ENCODE peak calls at places on chromosomes 7 and 10, in six cellular contexts. One of them, this sample, is unnamed.

GRCh38 chr7:140176271-140176701 is 497 bp downstream of the KDM7A start:
- DNase-seq in spleen: no peak
- DNase-seq in heart right ventricle: no peak
- DNase-seq in lower lobe of right lung: peak
- DNase-seq in NB4: peak
- DNase-seq in GM10248: peak
- DNase-seq in this sample: peak

GRCh38 chr7:12855036-12855435 is 167.6 kb downstream of the ARL4A start:
- DNase-seq in spleen: no peak
- DNase-seq in heart right ventricle: no peak
- DNase-seq in lower lobe of right lung: no peak
- DNase-seq in NB4: no peak
- DNase-seq in GM10248: no peak
- DNase-seq in this sample: no peak

GRCh38 chr10:24866615-24867583 is 85.5 kb downstream of the PRTFDC1 start:
- DNase-seq in spleen: no peak
- DNase-seq in heart right ventricle: peak
- DNase-seq in lower lobe of right lung: peak
- DNase-seq in NB4: no peak
- DNase-seq in GM10248: no peak
- DNase-seq in this sample: no peak

GRCh38 chr7:101804642-101805401 is 12.6 kb upstream of the CUX1 start:
- DNase-seq in spleen: peak
- DNase-seq in heart right ventricle: no peak
- DNase-seq in lower lobe of right lung: no peak
- DNase-seq in NB4: no peak
- DNase-seq in GM10248: no peak
- DNase-seq in this sample: no peak

GRCh38 chr7:24891173-24891787 is 88.7 kb downstream of the OSBPL3 start:
- DNase-seq in spleen: no peak
- DNase-seq in heart right ventricle: no peak
- DNase-seq in lower lobe of right lung: no peak
- DNase-seq in NB4: no peak
- DNase-seq in GM10248: no peak
- DNase-seq in this sample: no peak

GRCh38 chr7:47435889-47436312 is 146.0 kb downstream of the TNS3 start:
- DNase-seq in spleen: no peak
- DNase-seq in heart right ventricle: peak
- DNase-seq in lower lobe of right lung: no peak
- DNase-seq in NB4: peak
- DNase-seq in GM10248: no peak
- DNase-seq in this sample: no peak

GRCh38 chr7:41003031-41003925 is 699.6 kb downstream of the INHBA start:
- DNase-seq in spleen: no peak
- DNase-seq in heart right ventricle: no peak
- DNase-seq in lower lobe of right lung: peak
- DNase-seq in NB4: peak
- DNase-seq in GM10248: peak
- DNase-seq in this sample: peak

GRCh38 chr10:88833722-88834121 is 17.9 kb downstream of the ANKRD22 start:
- DNase-seq in spleen: no peak
- DNase-seq in heart right ventricle: no peak
- DNase-seq in lower lobe of right lung: no peak
- DNase-seq in NB4: peak
- DNase-seq in GM10248: no peak
- DNase-seq in this sample: no peak

GRCh38 chr10:71094712-71095390 is 117.5 kb upstream of the UNC5B start:
- DNase-seq in spleen: no peak
- DNase-seq in heart right ventricle: no peak
- DNase-seq in lower lobe of right lung: no peak
- DNase-seq in NB4: no peak
- DNase-seq in GM10248: peak
- DNase-seq in this sample: peak

GRCh38 chr10:17910144-17910789 is 41.5 kb upstream of the SLC39A12 start:
- DNase-seq in spleen: no peak
- DNase-seq in heart right ventricle: peak
- DNase-seq in lower lobe of right lung: no peak
- DNase-seq in NB4: peak
- DNase-seq in GM10248: peak
- DNase-seq in this sample: peak

GRCh38 chr10:90023950-90024349 is 322.6 kb downstream of the KIF20B start:
- DNase-seq in spleen: no peak
- DNase-seq in heart right ventricle: no peak
- DNase-seq in lower lobe of right lung: no peak
- DNase-seq in NB4: no peak
- DNase-seq in GM10248: no peak
- DNase-seq in this sample: no peak

GRCh38 chr10:49666054-49666453 is 13.4 kb upstream of the C10orf53 start:
- DNase-seq in spleen: no peak
- DNase-seq in heart right ventricle: no peak
- DNase-seq in lower lobe of right lung: no peak
- DNase-seq in NB4: no peak
- DNase-seq in GM10248: no peak
- DNase-seq in this sample: no peak

GRCh38 chr7:123615344-123615743 is 13.7 kb downstream of the ASB15 start:
- DNase-seq in spleen: no peak
- DNase-seq in heart right ventricle: no peak
- DNase-seq in lower lobe of right lung: no peak
- DNase-seq in NB4: no peak
- DNase-seq in GM10248: no peak
- DNase-seq in this sample: no peak

GRCh38 chr10:77282163-77282562 is 355.4 kb downstream of the KCNMA1 start:
- DNase-seq in spleen: no peak
- DNase-seq in heart right ventricle: no peak
- DNase-seq in lower lobe of right lung: no peak
- DNase-seq in NB4: no peak
- DNase-seq in GM10248: no peak
- DNase-seq in this sample: no peak

GRCh38 chr7:37557810-37558209 is 109.1 kb upstream of the ELMO1 start:
- DNase-seq in spleen: no peak
- DNase-seq in heart right ventricle: no peak
- DNase-seq in lower lobe of right lung: no peak
- DNase-seq in NB4: no peak
- DNase-seq in GM10248: no peak
- DNase-seq in this sample: no peak

GRCh38 chr7:37558320-37558719 is 109.7 kb upstream of the ELMO1 start:
- DNase-seq in spleen: no peak
- DNase-seq in heart right ventricle: no peak
- DNase-seq in lower lobe of right lung: no peak
- DNase-seq in NB4: peak
- DNase-seq in GM10248: no peak
- DNase-seq in this sample: no peak
- TF ChIP-seq CTCF in spleen: no peak
- TF ChIP-seq CTCF in heart right ventricle: no peak
- TF ChIP-seq CTCF in lower lobe of right lung: no peak
- TF ChIP-seq CTCF in NB4: no peak
- TF ChIP-seq CTCF in GM10248: peak
- TF ChIP-seq CTCF in this sample: no peak

DNA sequence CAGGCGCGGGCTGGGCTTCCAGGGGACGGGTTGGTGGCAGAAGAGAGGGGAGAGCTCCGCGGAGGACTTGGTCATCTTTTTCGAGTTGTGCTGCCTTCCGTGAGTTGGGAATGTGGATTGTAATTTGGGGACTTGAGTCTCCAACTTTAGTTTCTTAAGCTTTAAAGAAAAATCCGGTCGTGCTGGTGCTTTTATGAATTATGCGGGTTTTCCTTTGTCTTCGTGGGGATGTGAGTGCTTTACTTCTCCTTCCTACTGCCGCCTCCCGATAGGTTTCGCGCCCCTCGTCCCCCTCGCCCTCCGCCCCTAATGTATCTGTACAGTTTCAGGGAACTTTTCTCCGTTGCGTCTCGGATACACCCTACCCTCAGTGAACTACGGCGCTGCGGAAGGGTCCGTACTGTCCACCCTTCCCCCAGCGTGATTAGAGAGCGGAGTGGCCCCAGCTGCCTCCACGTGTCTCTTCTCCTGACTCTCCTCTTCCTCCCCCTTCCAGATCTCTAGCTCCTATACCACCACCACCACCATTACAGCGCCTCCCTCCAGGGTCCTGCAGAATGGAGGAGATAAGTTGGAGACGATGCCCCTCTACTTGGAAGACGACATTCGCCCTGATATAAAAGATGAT is 649 bp downstream of the SCD start:
- DNase-seq in spleen: peak
- DNase-seq in heart right ventricle: no peak
- DNase-seq in lower lobe of right lung: no peak
- DNase-seq in NB4: peak
- DNase-seq in GM10248: no peak
- DNase-seq in this sample: no peak
- TF ChIP-seq CTCF in spleen: no peak
- TF ChIP-seq CTCF in heart right ventricle: no peak
- TF ChIP-seq CTCF in lower lobe of right lung: no peak
- TF ChIP-seq CTCF in NB4: no peak
- TF ChIP-seq CTCF in GM10248: no peak
- TF ChIP-seq CTCF in this sample: no peak

DNA sequence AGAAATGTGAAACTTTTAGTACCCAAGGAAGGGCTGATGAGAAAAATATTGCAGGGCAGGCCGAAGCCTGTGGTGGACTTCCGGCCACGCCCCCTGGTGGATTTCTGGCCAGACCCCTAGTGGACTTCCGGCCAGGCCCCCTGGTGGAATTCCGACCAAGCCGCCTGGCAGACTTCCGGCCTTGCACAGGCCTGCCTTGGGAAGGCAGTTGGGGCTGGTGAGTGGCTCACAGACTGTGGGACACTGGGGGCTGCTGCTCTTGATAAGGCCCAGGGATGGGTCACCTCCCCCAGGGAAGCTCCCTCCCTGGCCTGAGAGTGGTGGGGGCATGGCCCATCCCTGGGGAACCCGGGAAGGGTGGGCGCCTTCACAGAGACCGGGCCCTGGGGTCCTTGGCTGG is 116.4 kb upstream of the MKI67 start:
- DNase-seq in spleen: no peak
- DNase-seq in heart right ventricle: no peak
- DNase-seq in lower lobe of right lung: no peak
- DNase-seq in NB4: no peak
- DNase-seq in GM10248: no peak
- DNase-seq in this sample: no peak
- TF ChIP-seq CTCF in spleen: no peak
- TF ChIP-seq CTCF in heart right ventricle: no peak
- TF ChIP-seq CTCF in lower lobe of right lung: no peak
- TF ChIP-seq CTCF in NB4: no peak
- TF ChIP-seq CTCF in GM10248: no peak
- TF ChIP-seq CTCF in this sample: no peak

DNA sequence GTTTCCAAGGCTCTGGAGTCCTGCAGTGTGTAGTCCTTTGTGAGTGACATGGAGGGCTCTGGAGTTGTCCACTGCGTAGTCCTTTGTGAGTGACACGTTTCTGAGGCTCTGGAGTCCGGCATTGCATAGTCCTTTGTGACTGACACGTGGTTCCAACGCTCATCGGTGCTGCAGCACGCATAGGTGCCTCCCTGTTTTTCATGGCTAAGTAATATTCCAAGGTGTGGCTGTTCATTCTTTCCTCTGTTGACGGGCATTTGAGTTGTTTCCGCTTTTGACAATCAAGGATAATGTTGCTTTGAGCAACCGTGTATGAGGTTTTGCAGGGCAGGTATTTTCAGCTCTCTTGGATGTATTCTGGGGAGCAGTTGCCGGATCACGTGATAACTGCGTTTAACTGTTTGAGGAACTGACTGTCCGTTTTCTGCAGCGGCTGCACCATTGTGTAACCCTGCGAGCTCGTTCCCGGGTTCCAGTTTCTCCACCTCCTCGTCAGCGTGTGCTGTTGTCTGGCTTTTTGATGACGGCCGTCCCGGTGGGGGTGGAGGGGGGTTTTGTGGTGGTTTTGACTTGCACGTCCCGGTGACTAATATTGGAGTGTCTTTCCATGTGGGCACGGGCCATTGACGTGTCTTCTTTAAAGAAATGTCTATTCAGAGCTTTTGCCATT is 21.1 kb downstream of the FAM20C start:
- DNase-seq in spleen: no peak
- DNase-seq in heart right ventricle: no peak
- DNase-seq in lower lobe of right lung: no peak
- DNase-seq in NB4: peak
- DNase-seq in GM10248: no peak
- DNase-seq in this sample: no peak
- TF ChIP-seq CTCF in spleen: no peak
- TF ChIP-seq CTCF in heart right ventricle: no peak
- TF ChIP-seq CTCF in lower lobe of right lung: no peak
- TF ChIP-seq CTCF in NB4: no peak
- TF ChIP-seq CTCF in GM10248: no peak
- TF ChIP-seq CTCF in this sample: no peak

DNA sequence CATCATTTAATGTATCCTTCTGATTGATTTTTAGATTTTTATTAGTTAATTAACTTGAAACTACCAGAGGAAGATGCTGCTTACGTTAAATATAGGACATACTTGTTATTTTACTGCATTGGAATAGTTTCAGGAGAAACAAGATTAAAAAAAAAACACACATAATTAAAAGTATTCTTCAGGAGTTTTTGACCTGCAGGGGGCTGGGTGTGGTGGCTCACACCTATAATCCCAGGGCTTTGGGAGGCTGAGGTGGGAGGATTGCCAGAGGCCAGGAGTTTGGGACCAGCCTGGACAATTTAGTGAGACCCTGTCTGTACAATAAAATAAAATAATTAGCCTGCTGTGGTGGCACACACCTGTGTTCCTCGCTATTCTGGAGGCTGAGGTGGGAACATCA is 10.7 kb downstream of the CBLL1 start:
- DNase-seq in spleen: no peak
- DNase-seq in heart right ventricle: no peak
- DNase-seq in lower lobe of right lung: no peak
- DNase-seq in NB4: no peak
- DNase-seq in GM10248: no peak
- DNase-seq in this sample: no peak
- TF ChIP-seq CTCF in spleen: no peak
- TF ChIP-seq CTCF in heart right ventricle: no peak
- TF ChIP-seq CTCF in lower lobe of right lung: no peak
- TF ChIP-seq CTCF in NB4: no peak
- TF ChIP-seq CTCF in GM10248: no peak
- TF ChIP-seq CTCF in this sample: no peak

GRCh38 chr10:125159486-125159931 is 854 bp downstream of the CTBP2 start:
- DNase-seq in spleen: peak
- DNase-seq in heart right ventricle: no peak
- DNase-seq in lower lobe of right lung: peak
- DNase-seq in NB4: peak
- DNase-seq in GM10248: no peak
- DNase-seq in this sample: peak

GRCh38 chr10:125156739-125157472 is 3.5 kb downstream of the CTBP2 start:
- DNase-seq in spleen: no peak
- DNase-seq in heart right ventricle: no peak
- DNase-seq in lower lobe of right lung: no peak
- DNase-seq in NB4: no peak
- DNase-seq in GM10248: no peak
- DNase-seq in this sample: no peak

GRCh38 chr10:125157473-125157865 is 2.9 kb downstream of the CTBP2 start:
- DNase-seq in spleen: no peak
- DNase-seq in heart right ventricle: no peak
- DNase-seq in lower lobe of right lung: no peak
- DNase-seq in NB4: no peak
- DNase-seq in GM10248: no peak
- DNase-seq in this sample: no peak

GRCh38 chr10:125159932-125160855 is at the start of gene CTBP2:
- DNase-seq in spleen: peak
- DNase-seq in heart right ventricle: peak
- DNase-seq in lower lobe of right lung: peak
- DNase-seq in NB4: peak
- DNase-seq in GM10248: no peak
- DNase-seq in this sample: peak

GRCh38 chr10:125158528-125159485 is 1.6 kb downstream of the CTBP2 start:
- DNase-seq in spleen: peak
- DNase-seq in heart right ventricle: peak
- DNase-seq in lower lobe of right lung: peak
- DNase-seq in NB4: peak
- DNase-seq in GM10248: peak
- DNase-seq in this sample: peak
- TF ChIP-seq CTCF in spleen: no peak
- TF ChIP-seq CTCF in heart right ventricle: no peak
- TF ChIP-seq CTCF in lower lobe of right lung: no peak
- TF ChIP-seq CTCF in NB4: no peak
- TF ChIP-seq CTCF in GM10248: no peak
- TF ChIP-seq CTCF in this sample: no peak